ENCODE peak calls at places on chromosomes 6 and 20, in seven cellular contexts. V, R, T, X, E, O and C are unnamed samples.

GRCh38 chr6:108366236-108366635 is 71.4 kb downstream of the AFG1L start:
- DNase-seq in V (no peak), R (no peak), T (no peak), X (no peak), E (no peak), O (no peak), C (no peak)

GRCh38 chr20:35720165-35721123 is 21.2 kb downstream of the ROMO1 start:
- DNase-seq in V (no peak), R (no peak), T (no peak), X (no peak), E (no peak), O (no peak), C (no peak)

GRCh38 chr6:155026366-155027045 is 31.4 kb downstream of the TIAM2 start:
- DNase-seq in V (no peak), R (no peak), T (peak), X (no peak), E (no peak), O (no peak), C (no peak)

GRCh38 chr6:53263915-53264314 is 84.8 kb downstream of the ELOVL5 start:
- DNase-seq in V (no peak), R (no peak), T (no peak), X (no peak), E (no peak), O (no peak), C (no peak)

GRCh38 chr20:17533396-17533795 is 2.2 kb upstream of the BFSP1 start:
- DNase-seq in V (peak), R (no peak), T (no peak), X (peak), E (no peak), O (no peak), C (no peak)

GRCh38 chr20:47620808-47621805 is 119.4 kb downstream of the NCOA3 start:
- DNase-seq in V (no peak), R (peak), T (peak), X (peak), E (no peak), O (no peak), C (peak)

GRCh38 chr6:32854376-32855178 is 585 bp downstream of the PSMB9 start:
- DNase-seq in V (no peak), R (peak), T (no peak), X (no peak), E (no peak), O (no peak), C (no peak)

GRCh38 chr20:44701116-44701865 is 13.9 kb upstream of the CCN5 start:
- DNase-seq in V (no peak), R (no peak), T (no peak), X (no peak), E (no peak), O (no peak), C (no peak)